ENCODE peak calls at places on chromosomes 2 and 18, in six cellular contexts. One of them, this sample, is unnamed. For H3K4me1, the result is how much of the 10 kb centered on the place peaks cover.

GRCh38 chr2:109264595-109265328 is 135.8 kb downstream of the SH3RF3 start:
- DNase-seq in K562: no peak
- DNase-seq in HCT116: no peak
- DNase-seq in GM12878: no peak
- DNase-seq in HepG2: peak
- DNase-seq in H1: no peak
- DNase-seq in this sample: no peak

GRCh38 chr18:78698914-78699313 is 280.7 kb upstream of the SALL3 start:
- DNase-seq in K562: no peak
- DNase-seq in HCT116: no peak
- DNase-seq in GM12878: no peak
- DNase-seq in HepG2: no peak
- DNase-seq in H1: no peak
- DNase-seq in this sample: no peak

GRCh38 chr18:35137632-35138031 is 96.4 kb downstream of the MAPRE2 start:
- DNase-seq in K562: peak
- DNase-seq in HCT116: no peak
- DNase-seq in GM12878: no peak
- DNase-seq in HepG2: no peak
- DNase-seq in H1: no peak
- DNase-seq in this sample: no peak

GRCh38 chr2:32948266-32948665 is 1.5 kb downstream of the LTBP1 start:
- DNase-seq in K562: no peak
- DNase-seq in HCT116: no peak
- DNase-seq in GM12878: no peak
- DNase-seq in HepG2: no peak
- DNase-seq in H1: no peak
- DNase-seq in this sample: no peak

GRCh38 chr2:78718031-78718430 is 307.5 kb upstream of the REG3G start:
- DNase-seq in K562: no peak
- DNase-seq in HCT116: no peak
- DNase-seq in GM12878: no peak
- DNase-seq in HepG2: no peak
- DNase-seq in H1: no peak
- DNase-seq in this sample: no peak

GRCh38 chr2:184814428-184814827 is 216.1 kb downstream of the ZNF804A start:
- DNase-seq in K562: no peak
- DNase-seq in HCT116: no peak
- DNase-seq in GM12878: no peak
- DNase-seq in HepG2: no peak
- DNase-seq in H1: no peak
- DNase-seq in this sample: no peak

GRCh38 chr18:9926223-9926894 is 12.5 kb downstream of the VAPA start:
- DNase-seq in K562: peak
- DNase-seq in HCT116: no peak
- DNase-seq in GM12878: no peak
- DNase-seq in HepG2: no peak
- DNase-seq in H1: no peak
- DNase-seq in this sample: no peak

GRCh38 chr2:6224267-6224666 is 532.1 kb downstream of the SOX11 start:
- DNase-seq in K562: no peak
- DNase-seq in HCT116: no peak
- DNase-seq in GM12878: peak
- DNase-seq in HepG2: no peak
- DNase-seq in H1: no peak
- DNase-seq in this sample: no peak

GRCh38 chr2:146661494-146662096 is 1183.2 kb upstream of the ACVR2A start:
- DNase-seq in K562: peak
- DNase-seq in HCT116: peak
- DNase-seq in GM12878: no peak
- DNase-seq in HepG2: peak
- DNase-seq in H1: no peak
- DNase-seq in this sample: peak

GRCh38 chr18:45974088-45974536 is 7.0 kb upstream of the EPG5 start:
- DNase-seq in K562: peak
- DNase-seq in HCT116: peak
- DNase-seq in GM12878: peak
- DNase-seq in HepG2: peak
- DNase-seq in H1: no peak
- DNase-seq in this sample: peak

GRCh38 chr2:64018715-64019082 is 529 bp downstream of the VPS54 start:
- DNase-seq in K562: peak
- DNase-seq in HCT116: no peak
- DNase-seq in GM12878: no peak
- DNase-seq in HepG2: no peak
- DNase-seq in H1: no peak
- DNase-seq in this sample: peak

GRCh38 chr2:200335657-200336056 is 29.2 kb downstream of the SPATS2L start:
- DNase-seq in K562: no peak
- DNase-seq in HCT116: no peak
- DNase-seq in GM12878: no peak
- DNase-seq in HepG2: peak
- DNase-seq in H1: no peak
- DNase-seq in this sample: no peak

GRCh38 chr2:105380432-105381118 is 18.3 kb downstream of the FHL2 start:
- DNase-seq in K562: no peak
- DNase-seq in HCT116: no peak
- DNase-seq in GM12878: no peak
- DNase-seq in HepG2: no peak
- DNase-seq in H1: no peak
- DNase-seq in this sample: no peak

GRCh38 chr2:85254540-85255261 is 73.1 kb downstream of the TGOLN2 start:
- DNase-seq in K562: no peak
- DNase-seq in HCT116: no peak
- DNase-seq in GM12878: no peak
- DNase-seq in HepG2: no peak
- DNase-seq in H1: no peak
- DNase-seq in this sample: no peak

GRCh38 chr2:85253890-85254289 is 73.9 kb downstream of the TGOLN2 start:
- DNase-seq in K562: no peak
- DNase-seq in HCT116: no peak
- DNase-seq in GM12878: no peak
- DNase-seq in HepG2: no peak
- DNase-seq in H1: no peak
- DNase-seq in this sample: no peak

GRCh38 chr2:85257359-85258193 is 70.2 kb downstream of the TGOLN2 start:
- DNase-seq in K562: no peak
- DNase-seq in HCT116: no peak
- DNase-seq in GM12878: no peak
- DNase-seq in HepG2: no peak
- DNase-seq in H1: no peak
- DNase-seq in this sample: no peak

GRCh38 chr2:85255813-85256581 is 71.8 kb downstream of the TGOLN2 start:
- DNase-seq in K562: no peak
- DNase-seq in HCT116: no peak
- DNase-seq in GM12878: no peak
- DNase-seq in HepG2: peak
- DNase-seq in H1: no peak
- DNase-seq in this sample: peak

GRCh38 chr2:85255456-85255812 is 72.4 kb downstream of the TGOLN2 start:
- DNase-seq in K562: no peak
- DNase-seq in HCT116: no peak
- DNase-seq in GM12878: no peak
- DNase-seq in HepG2: no peak
- DNase-seq in H1: no peak
- DNase-seq in this sample: peak
- H3K4me1 ChIP-seq in K562: under half
- H3K4me1 ChIP-seq in HCT116: under half
- H3K4me1 ChIP-seq in GM12878: under half
- H3K4me1 ChIP-seq in HepG2: under half
- H3K4me1 ChIP-seq in H1: half or more
- H3K4me1 ChIP-seq in this sample: under half

DNA sequence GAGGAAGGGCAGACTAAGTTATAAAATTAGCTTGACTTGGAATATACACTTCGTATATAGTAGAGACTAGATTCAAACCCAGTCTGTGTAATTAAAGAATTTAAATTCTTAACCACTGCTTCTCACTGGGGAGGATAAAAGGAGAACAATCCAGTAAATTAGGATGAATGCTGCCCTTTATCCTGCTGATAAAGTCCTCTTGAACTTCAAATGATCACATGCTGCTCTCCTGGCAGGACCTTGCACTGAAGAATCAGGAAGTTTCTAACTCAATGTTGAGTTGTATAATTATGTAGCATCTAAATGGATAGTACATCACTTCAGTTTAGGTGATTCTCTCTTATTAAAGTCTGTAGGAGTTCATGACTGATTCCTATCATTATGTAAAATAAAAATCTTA is 1179.7 kb downstream of the DSC3 start:
- DNase-seq in K562: no peak
- DNase-seq in HCT116: no peak
- DNase-seq in GM12878: no peak
- DNase-seq in HepG2: no peak
- DNase-seq in H1: no peak
- DNase-seq in this sample: peak
- TF ChIP-seq ZNF274 in K562: no peak
- TF ChIP-seq ZNF274 in HCT116: no peak
- TF ChIP-seq ZNF274 in GM12878: no peak
- TF ChIP-seq ZNF274 in HepG2: no peak
- TF ChIP-seq ZNF274 in H1: no peak
- TF ChIP-seq ZNF274 in this sample: no peak

GRCh38 chr2:66437055-66437454 is 2.1 kb downstream of the MEIS1 start:
- DNase-seq in K562: no peak
- DNase-seq in HCT116: no peak
- DNase-seq in GM12878: no peak
- DNase-seq in HepG2: no peak
- DNase-seq in H1: no peak
- DNase-seq in this sample: no peak

GRCh38 chr2:66437601-66438497 is 2.9 kb downstream of the MEIS1 start:
- DNase-seq in K562: no peak
- DNase-seq in HCT116: no peak
- DNase-seq in GM12878: no peak
- DNase-seq in HepG2: no peak
- DNase-seq in H1: no peak
- DNase-seq in this sample: no peak

GRCh38 chr2:66435963-66436362 is 1.0 kb downstream of the MEIS1 start:
- DNase-seq in K562: no peak
- DNase-seq in HCT116: no peak
- DNase-seq in GM12878: no peak
- DNase-seq in HepG2: no peak
- DNase-seq in H1: no peak
- DNase-seq in this sample: no peak

GRCh38 chr2:66435549-66435875 is 587 bp downstream of the MEIS1 start:
- DNase-seq in K562: peak
- DNase-seq in HCT116: no peak
- DNase-seq in GM12878: no peak
- DNase-seq in HepG2: no peak
- DNase-seq in H1: no peak
- DNase-seq in this sample: no peak

DNA sequence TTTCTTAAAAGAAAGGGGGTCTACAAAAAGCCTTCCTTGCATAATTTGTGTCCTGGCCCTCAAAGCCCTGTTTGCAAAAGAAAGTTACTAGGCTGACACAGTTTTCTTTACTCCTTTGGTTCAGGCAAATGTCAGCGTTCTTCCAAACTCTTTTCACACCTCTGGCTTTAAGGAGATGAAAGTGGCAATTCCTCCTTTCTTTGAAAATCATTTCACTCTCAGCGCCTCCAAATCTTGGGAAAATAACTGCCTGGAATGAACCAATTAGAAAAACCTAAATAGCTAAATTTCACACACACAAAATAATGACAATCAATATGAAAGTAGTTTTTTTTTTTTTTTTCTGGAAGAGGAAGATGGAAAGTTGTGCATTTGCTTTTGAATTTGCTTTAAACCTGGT is 1.6 kb downstream of the MEIS1 start:
- DNase-seq in K562: no peak
- DNase-seq in HCT116: no peak
- DNase-seq in GM12878: no peak
- DNase-seq in HepG2: no peak
- DNase-seq in H1: no peak
- DNase-seq in this sample: no peak
- H3K4me3 ChIP-seq in K562: peak
- H3K4me3 ChIP-seq in HCT116: no peak
- H3K4me3 ChIP-seq in GM12878: no peak
- H3K4me3 ChIP-seq in HepG2: peak
- H3K4me3 ChIP-seq in H1: no peak
- H3K4me3 ChIP-seq in this sample: no peak

DNA sequence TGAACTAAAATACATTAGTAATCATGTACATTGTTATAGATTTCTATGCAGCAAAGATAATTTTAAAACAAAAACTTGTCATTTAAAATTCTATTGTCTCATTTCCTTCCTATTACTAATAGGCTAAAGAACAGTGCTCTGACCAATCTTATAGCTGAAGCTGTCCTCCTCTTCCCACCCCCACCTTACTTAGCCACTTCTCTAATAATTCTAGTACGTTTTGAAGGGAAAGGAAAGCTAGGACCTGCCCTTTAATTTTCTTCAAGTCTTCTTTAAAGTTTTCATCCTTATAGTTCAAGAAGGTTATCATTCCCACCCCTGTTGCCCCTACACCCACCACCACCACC is 121.6 kb downstream of the RBMS1 start:
- DNase-seq in K562: no peak
- DNase-seq in HCT116: no peak
- DNase-seq in GM12878: no peak
- DNase-seq in HepG2: no peak
- DNase-seq in H1: no peak
- DNase-seq in this sample: no peak
- H3K4me1 ChIP-seq in K562: under half
- H3K4me1 ChIP-seq in HCT116: under half
- H3K4me1 ChIP-seq in GM12878: under half
- H3K4me1 ChIP-seq in HepG2: under half
- H3K4me1 ChIP-seq in H1: under half
- H3K4me1 ChIP-seq in this sample: under half

GRCh38 chr2:232532406-232532805 is 6.4 kb downstream of the CHRND start:
- DNase-seq in K562: no peak
- DNase-seq in HCT116: no peak
- DNase-seq in GM12878: no peak
- DNase-seq in HepG2: no peak
- DNase-seq in H1: no peak
- DNase-seq in this sample: no peak
- TF ChIP-seq ZNF274 in K562: no peak
- TF ChIP-seq ZNF274 in HCT116: no peak
- TF ChIP-seq ZNF274 in GM12878: no peak
- TF ChIP-seq ZNF274 in HepG2: no peak
- TF ChIP-seq ZNF274 in H1: no peak
- TF ChIP-seq ZNF274 in this sample: no peak

GRCh38 chr2:113157897-113158753 is 15.6 kb upstream of the PSD4 start:
- DNase-seq in K562: no peak
- DNase-seq in HCT116: no peak
- DNase-seq in GM12878: no peak
- DNase-seq in HepG2: no peak
- DNase-seq in H1: no peak
- DNase-seq in this sample: no peak
- H3K4me3 ChIP-seq in K562: peak
- H3K4me3 ChIP-seq in HCT116: peak
- H3K4me3 ChIP-seq in GM12878: peak
- H3K4me3 ChIP-seq in HepG2: peak
- H3K4me3 ChIP-seq in H1: peak
- H3K4me3 ChIP-seq in this sample: peak

GRCh38 chr2:217666338-217666737 is 336.5 kb downstream of the TNS1 start:
- DNase-seq in K562: no peak
- DNase-seq in HCT116: no peak
- DNase-seq in GM12878: no peak
- DNase-seq in HepG2: no peak
- DNase-seq in H1: no peak
- DNase-seq in this sample: no peak
- H3K4me1 ChIP-seq in K562: under half
- H3K4me1 ChIP-seq in HCT116: under half
- H3K4me1 ChIP-seq in GM12878: under half
- H3K4me1 ChIP-seq in HepG2: under half
- H3K4me1 ChIP-seq in H1: under half
- H3K4me1 ChIP-seq in this sample: under half

This sample was measured in NT2/D1.